ENCODE peak calls at places on chromosome 16, in eight cellular contexts. D is esophagus muscularis mucosa; U is body of pancreas; O is kidney; V is neural progenitor cell; E is CD4-positive, CD25-positive, alpha-beta regulatory T cell; G is fibroblast of lung; T is tibial artery. N is an unnamed sample.

GRCh38 chr16:79400462-79401149 is 199.9 kb downstream of the MAF start:
- DNase-seq in U (no peak), V (no peak), E (no peak), T (no peak), O (no peak), G (no peak), D (no peak), N (no peak)

GRCh38 chr16:31134625-31135534 is 647 bp downstream of the PRSS8 start:
- DNase-seq in G (no peak), V (peak; percentile 80), D (no peak), E (no peak), O (no peak), T (peak; percentile 50), U (peak; percentile 85), N (no peak)

GRCh38 chr16:4193920-4194319 is 48.0 kb downstream of the SRL start:
- DNase-seq in G (no peak), E (no peak), U (no peak), T (no peak), O (no peak), D (no peak), V (no peak), N (no peak)

GRCh38 chr16:50254072-50254471 is 12.3 kb upstream of the ADCY7 start:
- DNase-seq in O (peak; percentile 32), T (peak; percentile 29), V (no peak), G (no peak), U (no peak), D (no peak), E (no peak), N (no peak)

GRCh38 chr16:22317001-22317530 is 19.9 kb downstream of the POLR3E start:
- DNase-seq in D (no peak), T (no peak), V (no peak), E (no peak), U (no peak), O (no peak), G (no peak), N (no peak)

GRCh38 chr16:50269769-50270509 is 3.6 kb downstream of the ADCY7 start:
- DNase-seq in T (no peak), E (no peak), G (no peak), V (no peak), U (no peak), O (peak; percentile 9), D (no peak), N (peak; percentile 29)

GRCh38 chr16:17334096-17334495 is 136.7 kb downstream of the XYLT1 start:
- DNase-seq in E (no peak), U (no peak), G (peak; percentile 88), T (peak; percentile 80), D (no peak), O (no peak), V (no peak), N (peak; percentile 72)

GRCh38 chr16:27720731-27721547 is 171.0 kb downstream of the KATNIP start:
- DNase-seq in U (no peak), D (no peak), G (no peak), V (peak; percentile 38), T (no peak), E (no peak), O (peak; percentile 37), N (peak; percentile 61)

GRCh38 chr16:64996641-64997040 is 125.2 kb downstream of the CDH11 start:
- DNase-seq in E (no peak), T (no peak), O (no peak), U (no peak), V (no peak), G (no peak), D (no peak), N (no peak)

GRCh38 chr16:31201511-31202401 is 804 bp downstream of the PYCARD start:
- DNase-seq in T (no peak), E (peak; percentile 55), U (peak; percentile 20), O (no peak), G (peak; percentile 22), D (no peak), V (peak; percentile 20), N (no peak)

GRCh38 chr16:84479716-84480450 is 24.6 kb downstream of the MEAK7 start:
- DNase-seq in T (no peak), E (no peak), O (no peak), D (no peak), U (no peak), V (no peak), G (no peak), N (no peak)

GRCh38 chr16:15607700-15608396 is 35.1 kb downstream of the MARF1 start:
- DNase-seq in O (no peak), D (no peak), V (no peak), U (peak; percentile 57), G (peak; percentile 73), T (peak; percentile 70), E (no peak), N (peak; percentile 84)

GRCh38 chr16:75420987-75421819 is 12.1 kb downstream of the CFDP1 start:
- DNase-seq in V (peak; percentile 85), G (peak; percentile 39), T (peak; percentile 70), E (no peak), O (peak; percentile 92), U (peak; percentile 69), D (peak; percentile 93), N (peak; percentile 84)

GRCh38 chr16:76653390-76654026 is 376.3 kb downstream of the CNTNAP4 start:
- DNase-seq in T (no peak), U (peak; percentile 25), E (no peak), V (peak; percentile 81), O (no peak), D (no peak), G (peak; percentile 13), N (no peak)

GRCh38 chr16:85300451-85300968 is 188.2 kb upstream of the CIBAR2 start:
- DNase-seq in T (no peak), E (no peak), D (no peak), O (no peak), U (no peak), V (no peak), G (no peak), N (no peak)

GRCh38 chr16:83799336-83799735 is 8.4 kb upstream of the HSBP1 start:
- DNase-seq in E (no peak), D (no peak), U (no peak), G (no peak), V (no peak), T (no peak), O (no peak), N (no peak)

GRCh38 chr16:27445502-27446175 is 43.7 kb downstream of the IL21R start:
- DNase-seq in D (no peak), U (no peak), T (peak; percentile 48), O (peak; percentile 53), G (no peak), E (no peak), V (no peak), N (peak; percentile 40)

GRCh38 chr16:51888021-51888420 is 658.9 kb downstream of the TOX3 start:
- DNase-seq in U (no peak), T (no peak), O (no peak), G (no peak), E (no peak), D (no peak), V (no peak), N (no peak)

DNA sequence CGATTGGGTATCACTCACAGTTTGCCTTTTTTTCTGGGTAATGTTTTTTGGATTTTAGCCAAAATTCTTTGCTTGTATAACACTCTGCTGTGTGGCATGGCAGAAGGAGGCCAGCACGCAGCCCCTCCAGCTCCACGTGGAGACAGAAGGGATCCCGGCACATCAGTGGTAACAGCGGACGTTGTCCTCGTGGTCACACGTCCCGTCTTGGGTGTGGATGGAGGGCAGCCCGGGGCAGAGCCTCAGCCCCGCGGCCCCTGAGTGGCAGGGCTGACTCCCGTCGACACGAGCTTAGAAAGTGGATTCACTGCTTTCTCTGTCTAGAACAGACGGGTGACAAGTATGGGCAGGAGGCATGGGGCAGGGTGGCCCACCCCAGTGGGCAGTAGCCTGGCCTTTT is 69.0 kb downstream of the KLHDC4 start:
- DNase-seq in G (no peak), V (no peak), D (no peak), U (no peak), O (no peak), E (no peak), T (no peak), N (no peak)
- H3K36me3 ChIP-seq in G (peaks cover 2% of the 10 kb centered on the region), V (no peaks in the 10 kb centered on the region), D (peaks cover 49% of the 10 kb centered on the region), U (no peaks in the 10 kb centered on the region), O (peaks cover 4% of the 10 kb centered on the region), E (peaks cover 9% of the 10 kb centered on the region), T (peaks cover 4% of the 10 kb centered on the region), N (peaks cover 8% of the 10 kb centered on the region)

DNA sequence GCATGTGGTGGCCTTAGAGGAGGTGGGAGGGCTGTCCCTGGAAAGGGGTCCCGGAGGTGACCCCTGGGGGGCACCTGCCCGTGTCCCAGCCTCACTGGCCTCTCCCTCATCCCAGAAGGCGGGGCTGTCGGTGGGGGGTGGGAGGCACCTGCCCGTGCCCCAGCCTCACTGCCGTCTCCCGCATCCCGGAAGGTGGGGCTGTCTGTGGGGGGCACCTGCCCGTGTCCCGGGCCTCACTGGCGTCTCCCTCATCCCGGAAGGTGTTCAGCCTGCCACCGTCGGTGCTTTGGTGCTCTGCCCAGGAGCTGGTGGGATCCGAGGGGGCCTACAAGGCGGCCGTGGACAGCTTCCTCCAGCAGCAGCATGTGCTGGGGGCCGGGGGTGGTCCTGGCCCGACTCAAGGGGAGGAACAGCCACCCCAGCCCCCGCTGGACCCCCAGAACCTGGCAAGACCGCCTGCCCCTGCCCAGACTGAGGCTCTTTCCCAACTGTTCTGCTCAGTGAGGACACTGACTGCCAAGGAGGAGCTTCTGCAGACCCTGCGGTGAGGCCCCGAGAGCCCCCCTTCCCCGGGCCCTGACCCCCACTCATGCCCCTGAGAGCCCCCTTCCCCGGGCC is 6.2 kb downstream of the CTU2 start:
- DNase-seq in T (no peak), E (no peak), D (no peak), G (no peak), U (no peak), O (no peak), V (no peak), N (no peak)
- H3K4me1 ChIP-seq in T (peaks cover 9% of the 10 kb centered on the region), E (peaks cover 6% of the 10 kb centered on the region), D (peaks cover 14% of the 10 kb centered on the region), G (no peaks in the 10 kb centered on the region), U (peaks cover 3% of the 10 kb centered on the region), O (peaks cover 4% of the 10 kb centered on the region), V (no peaks in the 10 kb centered on the region), N (no peaks in the 10 kb centered on the region)

DNA sequence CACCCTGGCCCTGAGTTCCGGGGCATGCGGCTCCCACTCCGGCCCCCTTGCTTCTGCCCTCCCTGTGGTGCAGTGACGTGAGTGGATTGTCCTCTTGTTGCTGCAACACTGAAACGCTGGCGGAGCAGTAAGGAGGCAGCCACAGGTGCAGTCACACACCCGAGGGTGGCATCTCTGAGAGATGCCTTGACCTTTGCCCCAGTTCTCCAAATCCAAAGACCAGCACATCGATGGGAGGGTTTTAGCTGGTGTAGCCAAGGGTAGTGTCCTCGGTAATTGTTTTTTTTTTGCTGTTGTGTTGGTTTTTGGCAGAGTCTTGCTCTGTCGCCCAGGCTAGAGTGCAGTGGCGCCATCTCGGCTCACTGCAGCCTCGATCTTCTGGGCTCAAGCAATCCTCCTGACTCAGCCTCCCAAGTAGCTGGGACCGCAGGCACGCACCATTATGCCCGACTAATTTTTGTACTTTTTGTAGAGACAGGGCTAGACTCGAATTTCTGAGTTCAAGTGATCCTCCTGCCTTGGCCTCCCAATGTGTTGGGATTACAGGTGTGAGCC is 2.5 kb upstream of the RPL13 start:
- DNase-seq in U (no peak), T (no peak), G (no peak), V (no peak), E (no peak), O (no peak), D (no peak), N (no peak)
- H3K36me3 ChIP-seq in U (peaks cover 8% of the 10 kb centered on the region), T (peaks cover 50% of the 10 kb centered on the region), G (peaks cover 35% of the 10 kb centered on the region), V (peaks cover 3% of the 10 kb centered on the region), E (peaks cover 23% of the 10 kb centered on the region), O (peaks cover 25% of the 10 kb centered on the region), D (peaks cover 65% of the 10 kb centered on the region), N (peaks cover 61% of the 10 kb centered on the region)

DNA sequence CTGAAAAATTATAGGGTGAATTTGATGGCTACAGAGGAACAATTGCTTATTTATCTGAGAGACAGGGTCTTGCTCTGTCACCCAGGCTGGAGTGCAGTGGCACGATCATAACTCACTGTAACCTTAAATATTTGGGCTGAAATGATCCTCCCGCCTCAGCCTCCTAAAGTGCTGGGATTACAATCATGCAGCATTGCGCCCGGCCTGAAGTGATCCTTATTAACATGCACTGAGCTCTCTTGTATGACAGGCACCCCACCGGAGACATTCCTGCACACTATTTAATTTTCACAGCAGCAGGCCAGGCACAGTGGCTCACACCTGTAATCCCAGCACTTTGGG is 77.7 kb downstream of the CNGB1 start:
- DNase-seq in O (no peak), E (no peak), T (no peak), V (no peak), U (no peak), G (no peak), D (no peak), N (no peak)
- H3K4me1 ChIP-seq in O (no peaks in the 10 kb centered on the region), E (no peaks in the 10 kb centered on the region), T (no peaks in the 10 kb centered on the region), V (no peaks in the 10 kb centered on the region), U (peaks cover 41% of the 10 kb centered on the region), G (no peaks in the 10 kb centered on the region), D (peaks cover 13% of the 10 kb centered on the region), N (no peaks in the 10 kb centered on the region)